ENCODE peak calls at places on chromosome X, in six cellular contexts. One of them, this sample, is unnamed.

GRCh38 chrX:63661676-63662075 is 123.3 kb downstream of the ARHGEF9 start:
- DNase-seq in activated naive CD8-positive, alpha-beta T cell treated with anti-CD3 and anti-CD28 coated beads, Interleukin-2, amount 50 U/mL, for 16 hours: no peak
- DNase-seq in uterus: no peak
- DNase-seq in germinal center: no peak
- DNase-seq in activated T-helper 2 cell treated with anti-CD3 and anti-CD28 coated beads, Interferon-gamma antibody, Interleukin-2, Interleukin-4, amounts not matched to agents 10 μg/mL and 5 μg/mL and 100 μg/mL, durations not matched to agents 14 hours and 24 hours and 36 hours: no peak
- DNase-seq in GOT3: no peak
- DNase-seq in this sample: no peak

GRCh38 chrX:103889216-103889615 is 57.2 kb upstream of the RAB9B start:
- DNase-seq in GOT3: no peak
- DNase-seq in activated T-helper 2 cell treated with anti-CD3 and anti-CD28 coated beads, Interferon-gamma antibody, Interleukin-2, Interleukin-4, amounts not matched to agents 10 μg/mL and 5 μg/mL and 100 μg/mL, durations not matched to agents 14 hours and 24 hours and 36 hours: no peak
- DNase-seq in germinal center: no peak
- DNase-seq in activated naive CD8-positive, alpha-beta T cell treated with anti-CD3 and anti-CD28 coated beads, Interleukin-2, amount 50 U/mL, for 16 hours: no peak
- DNase-seq in uterus: no peak
- DNase-seq in this sample: no peak

GRCh38 chrX:133335027-133335426 is 80.3 kb downstream of the GPC4 start:
- DNase-seq in activated T-helper 2 cell treated with anti-CD3 and anti-CD28 coated beads, Interferon-gamma antibody, Interleukin-2, Interleukin-4, amounts not matched to agents 10 μg/mL and 5 μg/mL and 100 μg/mL, durations not matched to agents 14 hours and 24 hours and 36 hours: no peak
- DNase-seq in activated naive CD8-positive, alpha-beta T cell treated with anti-CD3 and anti-CD28 coated beads, Interleukin-2, amount 50 U/mL, for 16 hours: no peak
- DNase-seq in germinal center: peak
- DNase-seq in GOT3: no peak
- DNase-seq in uterus: peak
- DNase-seq in this sample: no peak

GRCh38 chrX:9785944-9786741 is at the start of gene SHROOM2:
- DNase-seq in GOT3: no peak
- DNase-seq in activated T-helper 2 cell treated with anti-CD3 and anti-CD28 coated beads, Interferon-gamma antibody, Interleukin-2, Interleukin-4, amounts not matched to agents 10 μg/mL and 5 μg/mL and 100 μg/mL, durations not matched to agents 14 hours and 24 hours and 36 hours: no peak
- DNase-seq in uterus: no peak
- DNase-seq in activated naive CD8-positive, alpha-beta T cell treated with anti-CD3 and anti-CD28 coated beads, Interleukin-2, amount 50 U/mL, for 16 hours: no peak
- DNase-seq in germinal center: peak
- DNase-seq in this sample: no peak

GRCh38 chrX:45710081-45710801 is 509.6 kb upstream of the DIPK2B start:
- DNase-seq in activated naive CD8-positive, alpha-beta T cell treated with anti-CD3 and anti-CD28 coated beads, Interleukin-2, amount 50 U/mL, for 16 hours: no peak
- DNase-seq in GOT3: peak
- DNase-seq in uterus: no peak
- DNase-seq in activated T-helper 2 cell treated with anti-CD3 and anti-CD28 coated beads, Interferon-gamma antibody, Interleukin-2, Interleukin-4, amounts not matched to agents 10 μg/mL and 5 μg/mL and 100 μg/mL, durations not matched to agents 14 hours and 24 hours and 36 hours: peak
- DNase-seq in germinal center: no peak
- DNase-seq in this sample: no peak

GRCh38 chrX:35016051-35016450 is 73.5 kb downstream of the FAM47B start:
- DNase-seq in activated naive CD8-positive, alpha-beta T cell treated with anti-CD3 and anti-CD28 coated beads, Interleukin-2, amount 50 U/mL, for 16 hours: no peak
- DNase-seq in activated T-helper 2 cell treated with anti-CD3 and anti-CD28 coated beads, Interferon-gamma antibody, Interleukin-2, Interleukin-4, amounts not matched to agents 10 μg/mL and 5 μg/mL and 100 μg/mL, durations not matched to agents 14 hours and 24 hours and 36 hours: no peak
- DNase-seq in GOT3: no peak
- DNase-seq in uterus: no peak
- DNase-seq in germinal center: no peak
- DNase-seq in this sample: no peak

GRCh38 chrX:47690175-47690574 is 31.2 kb upstream of the UXT start:
- DNase-seq in uterus: no peak
- DNase-seq in activated naive CD8-positive, alpha-beta T cell treated with anti-CD3 and anti-CD28 coated beads, Interleukin-2, amount 50 U/mL, for 16 hours: no peak
- DNase-seq in activated T-helper 2 cell treated with anti-CD3 and anti-CD28 coated beads, Interferon-gamma antibody, Interleukin-2, Interleukin-4, amounts not matched to agents 10 μg/mL and 5 μg/mL and 100 μg/mL, durations not matched to agents 14 hours and 24 hours and 36 hours: no peak
- DNase-seq in germinal center: no peak
- DNase-seq in GOT3: no peak
- DNase-seq in this sample: no peak

GRCh38 chrX:23797371-23798128 is 14.6 kb downstream of the SAT1 start:
- DNase-seq in activated T-helper 2 cell treated with anti-CD3 and anti-CD28 coated beads, Interferon-gamma antibody, Interleukin-2, Interleukin-4, amounts not matched to agents 10 μg/mL and 5 μg/mL and 100 μg/mL, durations not matched to agents 14 hours and 24 hours and 36 hours: no peak
- DNase-seq in activated naive CD8-positive, alpha-beta T cell treated with anti-CD3 and anti-CD28 coated beads, Interleukin-2, amount 50 U/mL, for 16 hours: no peak
- DNase-seq in germinal center: no peak
- DNase-seq in GOT3: no peak
- DNase-seq in uterus: no peak
- DNase-seq in this sample: peak

GRCh38 chrX:36573720-36574119 is 434.4 kb upstream of the FAM47C start:
- DNase-seq in germinal center: no peak
- DNase-seq in uterus: no peak
- DNase-seq in GOT3: no peak
- DNase-seq in activated naive CD8-positive, alpha-beta T cell treated with anti-CD3 and anti-CD28 coated beads, Interleukin-2, amount 50 U/mL, for 16 hours: no peak
- DNase-seq in activated T-helper 2 cell treated with anti-CD3 and anti-CD28 coated beads, Interferon-gamma antibody, Interleukin-2, Interleukin-4, amounts not matched to agents 10 μg/mL and 5 μg/mL and 100 μg/mL, durations not matched to agents 14 hours and 24 hours and 36 hours: no peak
- DNase-seq in this sample: no peak

GRCh38 chrX:45434231-45434630 is 233.6 kb upstream of the DIPK2B start:
- DNase-seq in germinal center: no peak
- DNase-seq in uterus: no peak
- DNase-seq in activated naive CD8-positive, alpha-beta T cell treated with anti-CD3 and anti-CD28 coated beads, Interleukin-2, amount 50 U/mL, for 16 hours: no peak
- DNase-seq in GOT3: no peak
- DNase-seq in activated T-helper 2 cell treated with anti-CD3 and anti-CD28 coated beads, Interferon-gamma antibody, Interleukin-2, Interleukin-4, amounts not matched to agents 10 μg/mL and 5 μg/mL and 100 μg/mL, durations not matched to agents 14 hours and 24 hours and 36 hours: no peak
- DNase-seq in this sample: no peak

GRCh38 chrX:136823175-136823574 is 42.4 kb upstream of the ARHGEF6 start:
- DNase-seq in uterus: no peak
- DNase-seq in germinal center: no peak
- DNase-seq in activated naive CD8-positive, alpha-beta T cell treated with anti-CD3 and anti-CD28 coated beads, Interleukin-2, amount 50 U/mL, for 16 hours: no peak
- DNase-seq in activated T-helper 2 cell treated with anti-CD3 and anti-CD28 coated beads, Interferon-gamma antibody, Interleukin-2, Interleukin-4, amounts not matched to agents 10 μg/mL and 5 μg/mL and 100 μg/mL, durations not matched to agents 14 hours and 24 hours and 36 hours: no peak
- DNase-seq in GOT3: no peak
- DNase-seq in this sample: no peak

GRCh38 chrX:145405012-145405411 is 157.7 kb downstream of the SPANXN1 start:
- DNase-seq in activated T-helper 2 cell treated with anti-CD3 and anti-CD28 coated beads, Interferon-gamma antibody, Interleukin-2, Interleukin-4, amounts not matched to agents 10 μg/mL and 5 μg/mL and 100 μg/mL, durations not matched to agents 14 hours and 24 hours and 36 hours: no peak
- DNase-seq in GOT3: no peak
- DNase-seq in uterus: no peak
- DNase-seq in germinal center: peak
- DNase-seq in activated naive CD8-positive, alpha-beta T cell treated with anti-CD3 and anti-CD28 coated beads, Interleukin-2, amount 50 U/mL, for 16 hours: no peak
- DNase-seq in this sample: no peak

GRCh38 chrX:55008571-55009358 is 8.6 kb downstream of the APEX2 start:
- DNase-seq in activated naive CD8-positive, alpha-beta T cell treated with anti-CD3 and anti-CD28 coated beads, Interleukin-2, amount 50 U/mL, for 16 hours: no peak
- DNase-seq in germinal center: no peak
- DNase-seq in activated T-helper 2 cell treated with anti-CD3 and anti-CD28 coated beads, Interferon-gamma antibody, Interleukin-2, Interleukin-4, amounts not matched to agents 10 μg/mL and 5 μg/mL and 100 μg/mL, durations not matched to agents 14 hours and 24 hours and 36 hours: no peak
- DNase-seq in uterus: no peak
- DNase-seq in GOT3: no peak
- DNase-seq in this sample: no peak